ENCODE peak calls at places on chromosomes 12 and 14, in five cellular contexts. One of them, this sample, is unnamed.

GRCh38 chr12:51326762-51327439 is 2.9 kb upstream of the BIN2 start:
- DNase-seq in SK-N-SH: no peak
- DNase-seq in HepG2: no peak
- DNase-seq in GM12878: peak; percentile 77
- DNase-seq in K562: peak; percentile 55
- DNase-seq in this sample: no peak

GRCh38 chr12:132788375-132789098 is 26.9 kb upstream of the ANKLE2 start:
- DNase-seq in K562: peak; percentile 82
- DNase-seq in GM12878: no peak
- DNase-seq in SK-N-SH: peak; percentile 74
- DNase-seq in HepG2: no peak
- DNase-seq in this sample: no peak

GRCh38 chr14:23128969-23129758 is 10.1 kb upstream of the CEBPE start:
- DNase-seq in GM12878: no peak
- DNase-seq in HepG2: no peak
- DNase-seq in K562: no peak
- DNase-seq in SK-N-SH: no peak
- DNase-seq in this sample: no peak

GRCh38 chr14:41605550-41606248 is 977 bp upstream of the LRFN5 start:
- DNase-seq in GM12878: no peak
- DNase-seq in HepG2: no peak
- DNase-seq in K562: no peak
- DNase-seq in SK-N-SH: no peak
- DNase-seq in this sample: no peak

GRCh38 chr12:22050078-22050477 is 4.1 kb downstream of the CMAS start:
- DNase-seq in GM12878: no peak
- DNase-seq in SK-N-SH: no peak
- DNase-seq in K562: no peak
- DNase-seq in HepG2: no peak
- DNase-seq in this sample: no peak

GRCh38 chr12:53623986-53624385 is 2.2 kb downstream of the ATF7 start:
- DNase-seq in K562: no peak
- DNase-seq in HepG2: peak; percentile 52
- DNase-seq in GM12878: no peak
- DNase-seq in SK-N-SH: no peak
- DNase-seq in this sample: no peak

GRCh38 chr12:6230321-6231110 is 30.3 kb downstream of the CD9 start:
- DNase-seq in HepG2: peak; percentile 92
- DNase-seq in K562: no peak
- DNase-seq in SK-N-SH: no peak
- DNase-seq in GM12878: peak; percentile 69
- DNase-seq in this sample: no peak

GRCh38 chr12:116169071-116169470 is 108.4 kb downstream of the MED13L start:
- DNase-seq in GM12878: no peak
- DNase-seq in HepG2: no peak
- DNase-seq in SK-N-SH: no peak
- DNase-seq in K562: no peak
- DNase-seq in this sample: no peak

GRCh38 chr12:79186506-79186905 is 321.9 kb downstream of the SYT1 start:
- DNase-seq in GM12878: no peak
- DNase-seq in K562: no peak
- DNase-seq in SK-N-SH: no peak
- DNase-seq in HepG2: no peak
- DNase-seq in this sample: no peak

GRCh38 chr12:3204143-3204542 is 127.0 kb downstream of the TSPAN9 start:
- DNase-seq in HepG2: no peak
- DNase-seq in GM12878: no peak
- DNase-seq in K562: no peak
- DNase-seq in SK-N-SH: no peak
- DNase-seq in this sample: peak; percentile 7

GRCh38 chr12:83619973-83620372 is 933.3 kb downstream of the TMTC2 start:
- DNase-seq in GM12878: no peak
- DNase-seq in HepG2: no peak
- DNase-seq in SK-N-SH: no peak
- DNase-seq in K562: no peak
- DNase-seq in this sample: no peak

GRCh38 chr14:21057803-21058675 is at the start of gene RNASE8:
- DNase-seq in SK-N-SH: no peak
- DNase-seq in GM12878: no peak
- DNase-seq in HepG2: no peak
- DNase-seq in K562: no peak
- DNase-seq in this sample: no peak

GRCh38 chr12:121939190-121939589 is 20.8 kb downstream of the CFAP251 start:
- DNase-seq in K562: no peak
- DNase-seq in SK-N-SH: no peak
- DNase-seq in GM12878: peak; percentile 24
- DNase-seq in HepG2: no peak
- DNase-seq in this sample: no peak

GRCh38 chr12:62313727-62314380 is 53.6 kb downstream of the USP15 start:
- DNase-seq in SK-N-SH: no peak
- DNase-seq in HepG2: no peak
- DNase-seq in K562: no peak
- DNase-seq in GM12878: no peak
- DNase-seq in this sample: no peak

GRCh38 chr12:128026696-128027574 is 240.0 kb upstream of the TMEM132C start:
- DNase-seq in GM12878: no peak
- DNase-seq in K562: no peak
- DNase-seq in HepG2: no peak
- DNase-seq in SK-N-SH: no peak
- DNase-seq in this sample: no peak

GRCh38 chr14:72801381-72801812 is 92.5 kb downstream of the DPF3 start:
- DNase-seq in K562: no peak
- DNase-seq in SK-N-SH: no peak
- DNase-seq in HepG2: no peak
- DNase-seq in GM12878: no peak
- DNase-seq in this sample: peak; percentile 50

GRCh38 chr14:95699397-95699796 is 13.2 kb downstream of the TCL1B start:
- DNase-seq in SK-N-SH: no peak
- DNase-seq in HepG2: no peak
- DNase-seq in GM12878: no peak
- DNase-seq in K562: no peak
- DNase-seq in this sample: no peak

GRCh38 chr14:26655128-26655527 is 57.3 kb upstream of the NOVA1 start:
- DNase-seq in HepG2: no peak
- DNase-seq in K562: no peak
- DNase-seq in GM12878: no peak
- DNase-seq in SK-N-SH: no peak
- DNase-seq in this sample: no peak

GRCh38 chr14:58098507-58098906 is 53.5 kb downstream of the ARMH4 start:
- DNase-seq in GM12878: no peak
- DNase-seq in SK-N-SH: no peak
- DNase-seq in HepG2: no peak
- DNase-seq in K562: no peak
- DNase-seq in this sample: no peak

GRCh38 chr12:78396538-78396937 is 468.0 kb upstream of the SYT1 start:
- DNase-seq in K562: no peak
- DNase-seq in GM12878: no peak
- DNase-seq in HepG2: no peak
- DNase-seq in SK-N-SH: no peak
- DNase-seq in this sample: no peak

GRCh38 chr12:39902823-39903222 is 203.1 kb downstream of the SLC2A13 start:
- DNase-seq in SK-N-SH: no peak
- DNase-seq in GM12878: no peak
- DNase-seq in HepG2: no peak
- DNase-seq in K562: no peak
- DNase-seq in this sample: peak; percentile 65

GRCh38 chr12:47820631-47821345 is 1.1 kb upstream of the HDAC7 start:
- DNase-seq in GM12878: no peak
- DNase-seq in SK-N-SH: peak; percentile 61
- DNase-seq in HepG2: peak; percentile 88
- DNase-seq in K562: no peak
- DNase-seq in this sample: peak; percentile 62

DNA sequence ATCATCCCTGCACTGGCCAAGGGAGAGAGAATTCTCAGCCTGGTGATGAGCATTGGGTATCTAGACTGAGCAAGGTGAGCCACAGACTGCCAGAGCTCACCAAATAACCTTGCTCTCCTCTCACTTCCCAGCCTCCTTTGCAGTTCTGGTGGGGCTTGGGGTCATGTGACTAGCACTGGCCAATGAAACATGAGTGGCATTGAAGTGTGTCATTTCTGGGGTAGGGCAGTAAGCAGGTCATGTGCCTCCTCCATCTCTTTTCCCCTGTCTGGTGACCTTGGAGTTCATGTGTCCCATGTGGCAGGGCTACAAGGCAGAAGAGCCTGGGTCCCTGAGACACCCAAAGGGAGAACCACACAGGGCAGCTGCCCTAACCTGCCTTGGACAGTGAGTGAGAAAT is 3.6 kb upstream of the KRT72 start:
- DNase-seq in HepG2: no peak
- DNase-seq in SK-N-SH: no peak
- DNase-seq in GM12878: no peak
- DNase-seq in K562: peak; percentile 55
- DNase-seq in this sample: no peak
- TF ChIP-seq MAX in HepG2: no peak
- TF ChIP-seq MAX in SK-N-SH: no peak
- TF ChIP-seq MAX in GM12878: no peak
- TF ChIP-seq MAX in K562: no peak
- TF ChIP-seq MAX in this sample: no peak

DNA sequence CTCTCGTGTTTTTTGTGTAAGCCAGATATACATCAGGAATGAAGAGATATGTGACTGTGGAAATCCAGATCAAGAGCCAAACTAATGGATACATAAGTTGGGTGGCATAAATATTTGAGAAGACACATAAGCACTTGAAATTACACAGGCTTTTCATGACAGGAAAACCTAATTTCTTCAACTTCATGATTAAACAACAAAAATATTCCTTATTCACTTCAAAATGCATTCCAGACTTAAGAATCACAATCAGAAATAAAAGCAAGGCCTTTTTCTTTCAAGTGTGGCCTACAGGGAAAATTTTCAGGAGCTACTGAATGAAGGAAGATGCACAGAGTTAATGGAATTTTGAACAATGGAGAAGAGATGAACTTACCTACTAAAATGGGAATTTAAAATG is 515.6 kb downstream of the FOXG1 start:
- DNase-seq in K562: no peak
- DNase-seq in HepG2: no peak
- DNase-seq in SK-N-SH: no peak
- DNase-seq in GM12878: no peak
- DNase-seq in this sample: no peak
- TF ChIP-seq ZBTB33 in K562: no peak
- TF ChIP-seq ZBTB33 in HepG2: no peak
- TF ChIP-seq ZBTB33 in SK-N-SH: no peak
- TF ChIP-seq ZBTB33 in GM12878: no peak
- TF ChIP-seq ZBTB33 in this sample: no peak

GRCh38 chr12:109523504-109523903 is 46.1 kb downstream of the UBE3B start:
- DNase-seq in K562: no peak
- DNase-seq in SK-N-SH: no peak
- DNase-seq in GM12878: no peak
- DNase-seq in HepG2: no peak
- DNase-seq in this sample: no peak

GRCh38 chr12:109525279-109525585 is 47.8 kb downstream of the UBE3B start:
- DNase-seq in K562: no peak
- DNase-seq in HepG2: no peak
- DNase-seq in SK-N-SH: no peak
- DNase-seq in GM12878: no peak
- DNase-seq in this sample: no peak

GRCh38 chr12:109519787-109520186 is 42.4 kb downstream of the UBE3B start:
- DNase-seq in K562: no peak
- DNase-seq in GM12878: no peak
- DNase-seq in SK-N-SH: no peak
- DNase-seq in HepG2: no peak
- DNase-seq in this sample: no peak

GRCh38 chr12:109524466-109525278 is 47.2 kb downstream of the UBE3B start:
- DNase-seq in SK-N-SH: no peak
- DNase-seq in HepG2: no peak
- DNase-seq in K562: no peak
- DNase-seq in GM12878: no peak
- DNase-seq in this sample: no peak

DNA sequence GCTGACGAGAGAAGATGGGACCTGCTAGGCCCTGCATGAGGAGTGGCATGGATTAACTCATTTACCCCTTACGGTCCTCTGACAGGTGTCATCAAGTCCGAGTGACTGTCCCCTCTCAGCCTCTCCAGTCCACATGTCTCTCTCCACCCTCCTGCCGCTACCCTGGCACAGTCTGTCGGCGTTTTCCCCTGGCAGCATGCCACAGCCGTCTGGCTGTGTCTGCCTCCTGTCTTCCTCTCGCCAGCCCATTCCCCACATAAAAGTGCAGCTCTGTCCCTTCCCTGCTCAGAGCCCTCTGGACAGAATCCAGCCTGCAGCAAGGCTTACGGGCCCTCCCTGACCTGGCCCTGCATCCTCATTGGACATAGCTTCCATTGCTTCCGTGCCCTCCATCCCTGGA is 45.6 kb downstream of the UBE3B start:
- DNase-seq in K562: no peak
- DNase-seq in HepG2: no peak
- DNase-seq in GM12878: no peak
- DNase-seq in SK-N-SH: peak; percentile 82
- DNase-seq in this sample: no peak
- TF ChIP-seq MAX in K562: no peak
- TF ChIP-seq MAX in HepG2: no peak
- TF ChIP-seq MAX in GM12878: no peak
- TF ChIP-seq MAX in SK-N-SH: no peak
- TF ChIP-seq MAX in this sample: no peak

GRCh38 chr14:45066667-45067066 is 17.2 kb upstream of the PRPF39 start:
- DNase-seq in SK-N-SH: no peak
- DNase-seq in HepG2: no peak
- DNase-seq in K562: no peak
- DNase-seq in GM12878: no peak
- DNase-seq in this sample: no peak

GRCh38 chr14:45068396-45068795 is 15.5 kb upstream of the PRPF39 start:
- DNase-seq in HepG2: no peak
- DNase-seq in K562: no peak
- DNase-seq in GM12878: no peak
- DNase-seq in SK-N-SH: no peak
- DNase-seq in this sample: no peak

GRCh38 chr14:45070215-45070614 is 13.7 kb upstream of the PRPF39 start:
- DNase-seq in GM12878: no peak
- DNase-seq in K562: no peak
- DNase-seq in SK-N-SH: no peak
- DNase-seq in HepG2: no peak
- DNase-seq in this sample: no peak

GRCh38 chr14:45065951-45066350 is 18.0 kb upstream of the PRPF39 start:
- DNase-seq in SK-N-SH: no peak
- DNase-seq in K562: no peak
- DNase-seq in HepG2: no peak
- DNase-seq in GM12878: no peak
- DNase-seq in this sample: no peak

GRCh38 chr14:45065540-45065939 is 18.4 kb upstream of the PRPF39 start:
- DNase-seq in GM12878: no peak
- DNase-seq in HepG2: no peak
- DNase-seq in K562: no peak
- DNase-seq in SK-N-SH: no peak
- DNase-seq in this sample: no peak
- TF ChIP-seq ZBTB33 in GM12878: no peak
- TF ChIP-seq ZBTB33 in HepG2: no peak
- TF ChIP-seq ZBTB33 in K562: no peak
- TF ChIP-seq ZBTB33 in SK-N-SH: no peak
- TF ChIP-seq ZBTB33 in this sample: no peak

GRCh38 chr14:105330491-105330895 is 15.9 kb downstream of the PACS2 start:
- DNase-seq in SK-N-SH: no peak
- DNase-seq in GM12878: no peak
- DNase-seq in K562: no peak
- DNase-seq in HepG2: no peak
- DNase-seq in this sample: no peak
- TF ChIP-seq MAX in SK-N-SH: no peak
- TF ChIP-seq MAX in GM12878: no peak
- TF ChIP-seq MAX in K562: no peak
- TF ChIP-seq MAX in HepG2: no peak
- TF ChIP-seq MAX in this sample: no peak

GRCh38 chr14:100100032-100100405 is 34.8 kb downstream of the EVL start:
- DNase-seq in GM12878: no peak
- DNase-seq in K562: no peak
- DNase-seq in SK-N-SH: no peak
- DNase-seq in HepG2: no peak
- DNase-seq in this sample: no peak
- TF ChIP-seq ZBTB33 in GM12878: no peak
- TF ChIP-seq ZBTB33 in K562: no peak
- TF ChIP-seq ZBTB33 in SK-N-SH: no peak
- TF ChIP-seq ZBTB33 in HepG2: no peak
- TF ChIP-seq ZBTB33 in this sample: no peak